ENCODE peak calls at places on chromosomes 12 and 14, in seven cellular contexts. F is effector memory CD8-positive, alpha-beta T cell; D is dermis blood vessel endothelial cell; Z is lung; C is H9; Q is NCI-H2029; Y is GOT3. X is an unnamed sample.

GRCh38 chr12:111361717-111362576 is 6.9 kb downstream of the PHETA1 start:
- DNase-seq in F (no peak), D (no peak), Z (peak), C (no peak), Q (no peak), Y (no peak), X (no peak)

GRCh38 chr14:104557766-104558165 is 21.8 kb upstream of the C14orf180 start:
- DNase-seq in F (no peak), D (no peak), Z (no peak), C (no peak), Q (no peak), Y (no peak), X (no peak)

GRCh38 chr12:90058721-90059120 is 350.1 kb upstream of the ATP2B1 start:
- DNase-seq in F (no peak), D (peak), Z (no peak), C (no peak), Q (no peak), Y (no peak), X (no peak)

GRCh38 chr14:50311337-50311973 is 574 bp downstream of the L2HGDH start:
- DNase-seq in F (no peak), D (no peak), Z (no peak), C (no peak), Q (peak), Y (no peak), X (peak)

GRCh38 chr14:69073429-69073828 is 79.5 kb downstream of the DCAF5 start:
- DNase-seq in F (no peak), D (no peak), Z (no peak), C (no peak), Q (no peak), Y (no peak), X (no peak)

GRCh38 chr12:74408601-74409166 is 129.0 kb upstream of the ATXN7L3B start:
- DNase-seq in F (no peak), D (no peak), Z (no peak), C (no peak), Q (no peak), Y (no peak), X (no peak)

GRCh38 chr14:61535032-61535431 is 160.3 kb upstream of the HIF1A start:
- DNase-seq in F (no peak), D (no peak), Z (no peak), C (no peak), Q (no peak), Y (no peak), X (no peak)

GRCh38 chr14:60102389-60102788 is 10.7 kb downstream of the PCNX4 start:
- DNase-seq in F (no peak), D (no peak), Z (no peak), C (no peak), Q (no peak), Y (no peak), X (no peak)

GRCh38 chr14:97456497-97456896 is 659.3 kb downstream of the VRK1 start:
- DNase-seq in F (no peak), D (no peak), Z (no peak), C (no peak), Q (no peak), Y (no peak), X (no peak)